ENCODE peak calls at places on chromosome 21, in four cellular contexts. J is BE2C, I is psoas muscle, X is tibial nerve. G is an unnamed sample.
A peak's percentile ranks its signal among the peaks of the same experiment; 100 is the strongest.

GRCh38 chr21:29297483-29298347 is 1.0 kb upstream of the BACH1 start:
- DNase-seq in J (no peak), I (no peak), X (no peak), G (peak; percentile 51)

GRCh38 chr21:45957986-45958610 is 23.5 kb upstream of the COL6A1 start:
- DNase-seq in J (no peak), I (no peak), X (peak; percentile 48), G (peak; percentile 62)

GRCh38 chr21:35641271-35642016 is 418.9 kb downstream of the SETD4 start:
- DNase-seq in J (no peak), I (no peak), X (no peak), G (no peak)

GRCh38 chr21:36471254-36471723 is 8.6 kb downstream of the CLDN14 start:
- DNase-seq in J (no peak), I (no peak), X (no peak), G (no peak)

GRCh38 chr21:18384771-18385170 is 18.8 kb downstream of the TMPRSS15 start:
- DNase-seq in J (no peak), I (no peak), X (no peak), G (no peak)

GRCh38 chr21:42833439-42833815 is 45.9 kb downstream of the WDR4 start:
- DNase-seq in J (peak; percentile 56), I (no peak), X (no peak), G (no peak)

GRCh38 chr21:42468511-42469131 is 27.4 kb downstream of the RSPH1 start:
- DNase-seq in J (no peak), I (no peak), X (no peak), G (no peak)

GRCh38 chr21:28332796-28333195 is 659.9 kb downstream of the LTN1 start:
- DNase-seq in J (no peak), I (no peak), X (no peak), G (no peak)

GRCh38 chr21:17732306-17732705 is 86.8 kb downstream of the C21orf91 start:
- DNase-seq in J (peak; percentile 29), I (no peak), X (no peak), G (no peak)

GRCh38 chr21:35777081-35777480 is 283.2 kb downstream of the SETD4 start:
- DNase-seq in J (no peak), I (no peak), X (no peak), G (no peak)

GRCh38 chr21:44374601-44375280 is 21.3 kb downstream of the TRPM2 start:
- DNase-seq in J (no peak), I (peak; percentile 18), X (no peak), G (no peak)

GRCh38 chr21:30014883-30015282 is 75.1 kb upstream of the GRIK1 start:
- DNase-seq in J (no peak), I (no peak), X (no peak), G (no peak)

GRCh38 chr21:43855955-43856354 is 9.1 kb upstream of the AGPAT3 start:
- DNase-seq in J (no peak), I (no peak), X (no peak), G (no peak)

GRCh38 chr21:45820171-45821091 is 161.1 kb upstream of the COL6A1 start:
- DNase-seq in J (peak; percentile 96), I (peak; percentile 84), X (peak; percentile 50), G (peak; percentile 32)

GRCh38 chr21:27164208-27165172 is 197.6 kb upstream of the ADAMTS5 start:
- DNase-seq in J (no peak), I (no peak), X (no peak), G (no peak)

GRCh38 chr21:31198575-31198974 is 145.5 kb downstream of the TIAM1 start:
- DNase-seq in J (no peak), I (no peak), X (no peak), G (no peak)

GRCh38 chr21:35980821-35981220 is 79.5 kb downstream of the SETD4 start:
- DNase-seq in J (no peak), I (no peak), X (no peak), G (no peak)

GRCh38 chr21:42062543-42063022 is 8.5 kb upstream of the UMODL1 start:
- DNase-seq in J (no peak), I (peak; percentile 67), X (no peak), G (peak; percentile 39)

GRCh38 chr21:45525153-45525909 is 16.9 kb downstream of the SLC19A1 start:
- DNase-seq in J (peak; percentile 4), I (peak; percentile 62), X (peak; percentile 23), G (no peak)

GRCh38 chr21:22352088-22352487 is 1353.9 kb downstream of the NCAM2 start:
- DNase-seq in J (no peak), I (no peak), X (no peak), G (no peak)

GRCh38 chr21:46323227-46323709 is 402 bp downstream of the C21orf58 start:
- DNase-seq in J (no peak), I (no peak), X (no peak), G (no peak)

GRCh38 chr21:40714516-40714915 is 132.4 kb downstream of the DSCAM start:
- DNase-seq in J (no peak), I (no peak), X (no peak), G (no peak)

GRCh38 chr21:40717008-40717407 is 129.9 kb downstream of the DSCAM start:
- DNase-seq in J (no peak), I (no peak), X (no peak), G (no peak)

GRCh38 chr21:40719615-40720014 is 127.3 kb downstream of the DSCAM start:
- DNase-seq in J (no peak), I (no peak), X (no peak), G (no peak)
- H3K4me3 ChIP-seq in J (no peak overlapping the region), I (no peak overlapping the region), X (no peak overlapping the region), G (no peak overlapping the region)

GRCh38 chr21:34020005-34020847 is 53.2 kb upstream of the MRPS6 start:
- DNase-seq in J (no peak), I (no peak), X (no peak), G (no peak)

GRCh38 chr21:34022557-34023335 is 50.6 kb upstream of the MRPS6 start:
- DNase-seq in J (no peak), I (no peak), X (no peak), G (no peak)

GRCh38 chr21:34019402-34019801 is 54.0 kb upstream of the MRPS6 start:
- DNase-seq in J (no peak), I (no peak), X (no peak), G (no peak)

GRCh38 chr21:34021726-34022125 is 51.7 kb upstream of the MRPS6 start:
- DNase-seq in J (no peak), I (no peak), X (no peak), G (no peak)

DNA sequence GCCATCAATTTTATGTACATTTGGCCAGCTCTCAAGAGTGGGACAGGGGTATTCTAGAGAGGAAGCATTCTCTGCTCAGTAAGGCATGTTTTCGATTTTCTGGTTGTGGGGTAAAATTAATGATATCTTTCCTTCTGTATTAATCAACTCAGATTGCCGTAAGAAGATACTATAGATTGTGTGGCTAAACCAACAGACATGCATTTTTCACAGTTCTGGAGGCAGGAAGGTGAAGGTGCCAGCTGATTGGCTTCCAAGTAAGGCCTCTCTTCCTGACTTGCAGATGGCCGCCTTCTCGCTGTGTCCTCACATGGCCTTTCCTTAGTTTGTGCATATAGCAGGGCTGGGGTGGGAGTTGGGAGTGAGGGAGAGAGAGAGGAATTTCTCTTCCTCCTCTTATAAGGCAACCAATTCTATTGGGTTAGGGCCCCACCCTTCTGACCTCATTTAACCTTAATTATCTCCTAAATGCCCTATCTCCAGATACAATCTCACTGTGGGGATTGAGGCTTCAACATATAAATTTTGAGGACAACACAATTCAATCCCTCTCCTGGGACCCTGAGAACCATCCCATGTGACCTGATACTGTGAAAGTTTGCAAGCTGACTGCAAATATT is 52.3 kb upstream of the MRPS6 start:
- DNase-seq in J (no peak), I (no peak), X (no peak), G (no peak)
- H3K27me3 ChIP-seq in J (peaks cover 8% of the 10 kb centered on the region), I (no peaks in the 10 kb centered on the region), X (no peaks in the 10 kb centered on the region), G (no peaks in the 10 kb centered on the region)

GRCh38 chr21:38506606-38507331 is 8.5 kb upstream of the ERG start:
- DNase-seq in J (no peak), I (no peak), X (no peak), G (no peak)
- H3K4me3 ChIP-seq in J (no peak overlapping the region), I (peak overlapping the region; percentile 45), X (no peak overlapping the region), G (no peak overlapping the region)

GRCh38 chr21:38985423-38986378 is 180.0 kb downstream of the ETS2 start:
- DNase-seq in J (peak; percentile 95), I (peak; percentile 78), X (peak; percentile 68), G (peak; percentile 65)

GRCh38 chr21:38986460-38987395 is 181.0 kb downstream of the ETS2 start:
- DNase-seq in J (no peak), I (no peak), X (no peak), G (no peak)

GRCh38 chr21:38984568-38984967 is 178.8 kb downstream of the ETS2 start:
- DNase-seq in J (no peak), I (no peak), X (no peak), G (no peak)

GRCh38 chr21:38983560-38983959 is 177.8 kb downstream of the ETS2 start:
- DNase-seq in J (no peak), I (no peak), X (no peak), G (no peak)

GRCh38 chr21:38984982-38985422 is 179.3 kb downstream of the ETS2 start:
- DNase-seq in J (peak; percentile 41), I (no peak), X (no peak), G (no peak)
- H3K27me3 ChIP-seq in J (no peaks in the 10 kb centered on the region), I (no peaks in the 10 kb centered on the region), X (no peaks in the 10 kb centered on the region), G (no peaks in the 10 kb centered on the region)

GRCh38 chr21:14215971-14216621 is at the start of gene RBM11:
- DNase-seq in J (peak; percentile 88), I (peak; percentile 69), X (peak; percentile 34), G (peak; percentile 12)

GRCh38 chr21:14213164-14213563 is 2.4 kb upstream of the LIPI start:
- DNase-seq in J (no peak), I (no peak), X (no peak), G (no peak)

GRCh38 chr21:14206222-14206621 is 4.5 kb downstream of the LIPI start:
- DNase-seq in J (no peak), I (no peak), X (no peak), G (no peak)

DNA sequence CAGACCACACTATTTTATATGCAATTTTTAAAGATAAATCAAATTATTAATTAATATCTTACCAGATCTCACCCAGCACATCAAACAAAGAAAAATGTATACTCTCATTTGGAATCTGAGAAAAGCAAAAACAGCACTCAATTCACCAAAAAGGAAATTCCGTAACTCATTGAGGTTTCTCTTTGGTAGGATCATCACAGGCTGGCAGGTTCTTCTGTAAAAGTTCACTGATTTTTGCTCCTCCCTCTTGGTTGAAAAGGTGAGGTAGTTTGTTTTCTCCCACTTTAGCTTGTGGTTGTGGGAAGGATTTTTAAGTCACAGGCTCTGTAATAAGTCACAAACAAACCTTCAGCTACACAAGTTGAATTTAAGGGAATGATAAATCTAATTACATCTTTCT is at the start of gene LIPI:
- DNase-seq in J (no peak), I (no peak), X (no peak), G (no peak)
- H3K4me3 ChIP-seq in J (no peak within 1 kb of the TSS), I (no peak within 1 kb of the TSS), X (no peak within 1 kb of the TSS), G (no peak within 1 kb of the TSS)